ENCODE peak calls at places on chromosomes 6 and 20, in eight cellular contexts. W is GM19239; S is stimulated activated CD4-positive, alpha-beta T cell treated with anti-CD3 and anti-CD28 coated beads, Interleukin-4, amount 100 ng/mL, for 4 hours; Z is SW480; G is occipital lobe; I is RCC 7860; O is HTR-8/SVneo; V is effector CD4-positive, alpha-beta T cell. X is an unnamed sample.

GRCh38 chr6:36650848-36651247 is 27.7 kb upstream of the CDKN1A start:
- DNase-seq in W (peak; percentile 46), S (no peak), Z (peak; percentile 69), G (no peak), I (no peak), O (no peak), V (no peak), X (no peak)

GRCh38 chr20:8213831-8214587 is 81.9 kb downstream of the PLCB1 start:
- DNase-seq in W (no peak), S (no peak), Z (no peak), G (no peak), I (no peak), O (no peak), V (no peak), X (no peak)

GRCh38 chr20:11101243-11101642 is 427.4 kb upstream of the JAG1 start:
- DNase-seq in W (no peak), S (no peak), Z (no peak), G (no peak), I (no peak), O (no peak), V (no peak), X (no peak)

GRCh38 chr20:31573555-31574295 is 31.4 kb upstream of the ID1 start:
- DNase-seq in W (no peak), S (no peak), Z (no peak), G (no peak), I (no peak), O (no peak), V (no peak), X (no peak)

GRCh38 chr6:85669735-85670194 is 27.1 kb upstream of the SYNCRIP start:
- DNase-seq in W (peak; percentile 45), S (no peak), Z (peak; percentile 34), G (no peak), I (no peak), O (no peak), V (peak; percentile 28), X (no peak)

GRCh38 chr20:44074252-44075151 is 112.5 kb downstream of the JPH2 start:
- DNase-seq in W (no peak), S (no peak), Z (peak; percentile 49), G (no peak), I (no peak), O (no peak), V (no peak), X (no peak)

GRCh38 chr6:167285077-167285770 is 5.9 kb upstream of the UNC93A start:
- DNase-seq in W (no peak), S (no peak), Z (no peak), G (no peak), I (no peak), O (no peak), V (no peak), X (no peak)

GRCh38 chr20:13458860-13459451 is 179.8 kb downstream of the TASP1 start:
- DNase-seq in W (peak; percentile 14), S (no peak), Z (peak; percentile 60), G (no peak), I (peak; percentile 14), O (peak; percentile 33), V (no peak), X (no peak)

GRCh38 chr20:4246428-4246827 is 231.1 kb upstream of the RNF24 start:
- DNase-seq in W (no peak), S (no peak), Z (no peak), G (no peak), I (no peak), O (no peak), V (no peak), X (no peak)

GRCh38 chr20:48803522-48804053 is 24.2 kb downstream of the PREX1 start:
- DNase-seq in W (no peak), S (no peak), Z (no peak), G (no peak), I (no peak), O (no peak), V (no peak), X (no peak)

GRCh38 chr20:23242556-23243180 is 107.9 kb upstream of the NXT1 start:
- DNase-seq in W (no peak), S (no peak), Z (no peak), G (no peak), I (no peak), O (no peak), V (no peak), X (no peak)

GRCh38 chr6:109082178-109082577 is 12.5 kb downstream of the SESN1 start:
- DNase-seq in W (no peak), S (no peak), Z (no peak), G (no peak), I (no peak), O (no peak), V (no peak), X (no peak)

GRCh38 chr20:11159728-11160127 is 485.9 kb upstream of the JAG1 start:
- DNase-seq in W (no peak), S (no peak), Z (no peak), G (no peak), I (no peak), O (no peak), V (no peak), X (no peak)

GRCh38 chr6:12233693-12234551 is 56.2 kb upstream of the EDN1 start:
- DNase-seq in W (peak; percentile 23), S (no peak), Z (peak; percentile 57), G (peak; percentile 16), I (peak; percentile 91), O (peak; percentile 54), V (peak; percentile 33), X (no peak)

GRCh38 chr6:39266375-39266774 is 37.1 kb upstream of the KCNK5 start:
- DNase-seq in W (no peak), S (no peak), Z (no peak), G (no peak), I (no peak), O (no peak), V (no peak), X (no peak)

GRCh38 chr6:116420341-116420740 is 40.8 kb upstream of the CALHM6 start:
- DNase-seq in W (no peak), S (no peak), Z (no peak), G (no peak), I (no peak), O (no peak), V (no peak), X (no peak)

GRCh38 chr20:6680441-6680840 is 87.0 kb upstream of the BMP2 start:
- DNase-seq in W (no peak), S (no peak), Z (no peak), G (no peak), I (no peak), O (no peak), V (no peak), X (no peak)

GRCh38 chr20:32141465-32141980 is 32.0 kb downstream of the TM9SF4 start:
- DNase-seq in W (no peak), S (no peak), Z (no peak), G (no peak), I (no peak), O (no peak), V (no peak), X (no peak)

GRCh38 chr6:43977404-43978111 is 149.7 kb downstream of the MRPL14 start:
- DNase-seq in W (no peak), S (no peak), Z (peak; percentile 21), G (no peak), I (peak; percentile 79), O (no peak), V (no peak), X (no peak)

GRCh38 chr6:107699191-107700015 is 124.7 kb downstream of the SCML4 start:
- DNase-seq in W (no peak), S (no peak), Z (no peak), G (no peak), I (no peak), O (no peak), V (no peak), X (no peak)

GRCh38 chr20:47228654-47229053 is 127.8 kb downstream of the ZMYND8 start:
- DNase-seq in W (no peak), S (no peak), Z (no peak), G (no peak), I (no peak), O (no peak), V (no peak), X (no peak)

GRCh38 chr20:29743101-29743931 is 1514.1 kb upstream of the DEFB115 start:
- DNase-seq in W (no peak), S (no peak), Z (no peak), G (no peak), I (no peak), O (no peak), V (no peak), X (no peak)

X was measured in activated T-helper 9 cell treated with anti-CD3 and anti-CD28 coated beads, Interleukin-2, amount 50 U/mL, for 16 hours.